ENCODE peak calls at places on chromosomes 3 and 15, in ten cellular contexts. R is GM20000; B is endothelial cell; T is brain microvascular endothelial cell; O is GM12865; Q is body of pancreas; I is fibroblast of mammary gland; D is CD4-positive, alpha-beta T cell; N is hepatocyte; E is neural progenitor cell. Y is an unnamed sample.

GRCh38 chr15:42796955-42797779 is 60.2 kb upstream of the CDAN1 start:
- DNase-seq in B (no peak), D (no peak), E (peak; percentile 8), I (peak; percentile 16), O (no peak), Q (no peak), R (no peak), N (no peak), T (peak; percentile 4), Y (no peak)

GRCh38 chr3:108090066-108090700 is 648 bp downstream of the CD47 start:
- DNase-seq in B (peak; percentile 13), T (no peak), D (peak; percentile 57), R (peak; percentile 60), Q (no peak), N (peak; percentile 28), I (peak; percentile 38), O (peak; percentile 70), E (peak; percentile 48), Y (no peak)

GRCh38 chr3:61848885-61849284 is 287.5 kb downstream of the PTPRG start:
- DNase-seq in B (no peak), T (no peak), D (no peak), N (no peak), Q (no peak), I (peak; percentile 97), R (no peak), E (no peak), O (no peak), Y (no peak)

GRCh38 chr3:41224120-41224806 is 25.0 kb downstream of the CTNNB1 start:
- DNase-seq in E (no peak), D (no peak), N (no peak), Q (no peak), O (no peak), B (no peak), I (peak; percentile 96), T (peak; percentile 82), R (no peak), Y (no peak)

GRCh38 chr15:60179786-60180391 is 175.8 kb downstream of the FOXB1 start:
- DNase-seq in O (peak; percentile 58), T (peak; percentile 65), E (peak; percentile 62), Q (peak; percentile 25), I (peak; percentile 68), B (peak; percentile 18), N (peak; percentile 71), R (peak; percentile 23), D (no peak), Y (peak; percentile 17)

GRCh38 chr15:23857028-23857641 is 170.0 kb upstream of the NDN start:
- DNase-seq in E (peak; percentile 78), I (peak; percentile 34), O (no peak), D (no peak), Q (peak; percentile 56), B (peak; percentile 60), T (peak; percentile 1), R (no peak), N (peak; percentile 71), Y (peak; percentile 67)

GRCh38 chr3:147945968-147946519 is 536.9 kb downstream of the ZIC1 start:
- DNase-seq in D (no peak), T (peak; percentile 96), Q (peak; percentile 67), I (peak; percentile 95), R (peak; percentile 26), B (no peak), N (peak; percentile 65), O (peak; percentile 69), E (peak; percentile 23), Y (peak; percentile 5)

GRCh38 chr15:45634442-45635190 is at the start of gene SQOR:
- DNase-seq in N (peak; percentile 85), B (peak; percentile 53), O (peak; percentile 93), I (peak; percentile 70), T (peak; percentile 23), Q (peak; percentile 94), R (peak; percentile 80), E (peak; percentile 72), D (peak; percentile 57), Y (peak; percentile 71)

GRCh38 chr15:89356634-89357298 is 22.1 kb upstream of the POLG start:
- DNase-seq in I (no peak), D (no peak), T (no peak), B (no peak), N (no peak), O (no peak), R (peak; percentile 30), Q (peak; percentile 58), E (peak; percentile 57), Y (no peak)

GRCh38 chr3:183278479-183279088 is 25.5 kb downstream of the B3GNT5 start:
- DNase-seq in Q (no peak), I (peak; percentile 95), N (no peak), E (no peak), R (no peak), O (no peak), B (no peak), D (no peak), T (no peak), Y (no peak)

GRCh38 chr15:60819860-60820259 is 340.9 kb upstream of the ICE2 start:
- DNase-seq in T (no peak), I (no peak), N (no peak), R (no peak), O (no peak), E (no peak), Q (no peak), D (no peak), B (no peak), Y (no peak)

GRCh38 chr3:37703633-37704032 is 158.0 kb upstream of the CTDSPL start:
- DNase-seq in I (peak; percentile 63), B (no peak), R (no peak), D (no peak), T (peak; percentile 8), N (peak; percentile 20), E (no peak), O (no peak), Q (no peak), Y (no peak)

GRCh38 chr3:195147649-195148121 is 123.3 kb downstream of the XXYLT1 start:
- DNase-seq in D (no peak), I (peak; percentile 64), Q (no peak), B (no peak), O (peak; percentile 95), T (peak; percentile 33), R (peak; percentile 85), N (no peak), E (no peak), Y (no peak)

GRCh38 chr3:11622846-11623550 is 20.7 kb downstream of the VGLL4 start:
- DNase-seq in R (no peak), T (no peak), E (no peak), B (no peak), O (no peak), Q (no peak), I (no peak), N (no peak), D (no peak), Y (no peak)

GRCh38 chr3:136559896-136560295 is 192.3 kb downstream of the STAG1 start:
- DNase-seq in B (no peak), E (no peak), I (no peak), Q (no peak), O (no peak), N (no peak), R (no peak), T (no peak), D (no peak), Y (no peak)

GRCh38 chr3:184765730-184766074 is 46.3 kb upstream of the VPS8 start:
- DNase-seq in R (no peak), N (no peak), T (no peak), B (no peak), Q (no peak), E (no peak), I (no peak), D (no peak), O (peak; percentile 21), Y (no peak)

GRCh38 chr3:59121346-59122144 is 71.7 kb upstream of the CFAP20DC start:
- DNase-seq in O (no peak), B (no peak), I (no peak), N (no peak), D (no peak), E (no peak), R (no peak), Q (no peak), T (no peak), Y (no peak)
- TF ChIP-seq CTCF in O (no peak), B (peak; percentile 57), I (no peak), N (no peak), D (no peak), E (peak; percentile 21), R (no peak), Q (no peak), T (peak; percentile 13), Y (no peak)

GRCh38 chr15:69037977-69038376 is 23.5 kb downstream of the NOX5 start:
- DNase-seq in Q (no peak), T (no peak), R (no peak), I (no peak), B (no peak), N (no peak), O (no peak), D (no peak), E (no peak), Y (no peak)
- TF ChIP-seq CTCF in Q (no peak), T (no peak), R (no peak), I (no peak), B (no peak), N (no peak), O (no peak), D (no peak), E (no peak), Y (no peak)

GRCh38 chr3:7144696-7145308 is 283.9 kb downstream of the GRM7 start:
- DNase-seq in R (peak; percentile 19), I (peak; percentile 3), E (peak; percentile 80), D (no peak), N (peak; percentile 41), B (peak; percentile 14), Q (no peak), O (peak; percentile 60), T (no peak), Y (peak; percentile 21)
- TF ChIP-seq CTCF in R (no peak), I (peak; percentile 18), E (peak; percentile 88), D (no peak), N (peak; percentile 61), B (peak; percentile 65), Q (peak; percentile 49), O (peak; percentile 61), T (peak; percentile 30), Y (peak; percentile 71)

GRCh38 chr3:81242871-81243270 is 518.6 kb downstream of the GBE1 start:
- DNase-seq in I (peak; percentile 32), T (no peak), D (no peak), E (no peak), N (no peak), Q (no peak), B (no peak), R (no peak), O (peak; percentile 4), Y (no peak)
- TF ChIP-seq CTCF in I (peak; percentile 56), T (peak; percentile 43), D (no peak), E (peak; percentile 46), N (peak; percentile 53), Q (peak; percentile 30), B (peak; percentile 46), R (no peak), O (peak; percentile 18), Y (no peak)

GRCh38 chr3:115169808-115170207 is 22.7 kb upstream of the ZBTB20 start:
- DNase-seq in B (no peak), I (no peak), T (no peak), Q (no peak), D (no peak), O (no peak), R (no peak), N (no peak), E (no peak), Y (no peak)
- TF ChIP-seq CTCF in B (peak; percentile 19), I (peak; percentile 16), T (no peak), Q (peak; percentile 51), D (peak; percentile 73), O (no peak), R (no peak), N (peak; percentile 43), E (no peak), Y (no peak)